ENCODE peak calls at places on chromosomes 12 and 14, in five cellular contexts. M is transverse colon; O is stimulated activated CD4-positive, alpha-beta T cell treated with anti-CD3 and anti-CD28 coated beads, Interleukin-4, amount 100 ng/mL, for 24 hours; L is Panc1; V is Daoy. A is an unnamed sample.

GRCh38 chr14:23399136-23399535 is 8.9 kb downstream of the MYH6 start:
- DNase-seq in M (no peak), O (no peak), L (no peak), V (no peak), A (no peak)

GRCh38 chr14:65798216-65798615 is 385.7 kb downstream of the FUT8 start:
- DNase-seq in M (no peak), O (no peak), L (no peak), V (no peak), A (no peak)

GRCh38 chr12:102454808-102455760 is 25.3 kb downstream of the IGF1 start:
- DNase-seq in M (peak; percentile 19), O (no peak), L (no peak), V (no peak), A (no peak)

GRCh38 chr12:53048780-53049401 is 974 bp upstream of the TNS2 start:
- DNase-seq in M (peak; percentile 61), O (peak; percentile 3), L (no peak), V (peak; percentile 52), A (no peak)

GRCh38 chr14:92952497-92953298 is 29.7 kb downstream of the CHGA start:
- DNase-seq in M (no peak), O (no peak), L (no peak), V (no peak), A (no peak)

GRCh38 chr12:131348226-131349010 is 362.5 kb upstream of the SFSWAP start:
- DNase-seq in M (no peak), O (no peak), L (no peak), V (no peak), A (no peak)

GRCh38 chr12:106245767-106246166 is 2.1 kb downstream of the CKAP4 start:
- DNase-seq in M (peak; percentile 80), O (no peak), L (no peak), V (peak; percentile 85), A (no peak)

GRCh38 chr14:103532216-103533136 is 3.5 kb downstream of the TRMT61A start:
- DNase-seq in M (no peak), O (no peak), L (no peak), V (no peak), A (no peak)

GRCh38 chr12:51954465-51955361 is 3.2 kb downstream of the ACVR1B start:
- DNase-seq in M (peak; percentile 64), O (no peak), L (no peak), V (no peak), A (no peak)

GRCh38 chr12:52379536-52379935 is 5.9 kb downstream of the KRT84 start:
- DNase-seq in M (no peak), O (no peak), L (no peak), V (no peak), A (no peak)

A was measured in NCI-H748 treated with DMSO at 0.1 percent for 48 hours.